ENCODE peak calls at places on chromosomes 2 and 18, in four cellular contexts. One of them, this sample, is unnamed.

GRCh38 chr18:6367208-6367607 is 47.5 kb downstream of the L3MBTL4 start:
- DNase-seq in spleen: no peak
- DNase-seq in stomach: no peak
- DNase-seq in IMR-90: no peak
- DNase-seq in this sample: no peak

GRCh38 chr2:43438342-43438741 is 157.5 kb downstream of the THADA start:
- DNase-seq in spleen: no peak
- DNase-seq in stomach: no peak
- DNase-seq in IMR-90: no peak
- DNase-seq in this sample: no peak

GRCh38 chr2:190678444-190679162 is 29.7 kb downstream of the NAB1 start:
- DNase-seq in spleen: no peak
- DNase-seq in stomach: no peak
- DNase-seq in IMR-90: peak; percentile 35
- DNase-seq in this sample: no peak

GRCh38 chr2:164561991-164562390 is 59.3 kb downstream of the GRB14 start:
- DNase-seq in spleen: no peak
- DNase-seq in stomach: no peak
- DNase-seq in IMR-90: no peak
- DNase-seq in this sample: no peak

GRCh38 chr2:199463708-199464613 is 6.2 kb upstream of the SATB2 start:
- DNase-seq in spleen: peak; percentile 77
- DNase-seq in stomach: no peak
- DNase-seq in IMR-90: no peak
- DNase-seq in this sample: no peak

GRCh38 chr2:48734576-48735303 is 20.8 kb downstream of the LHCGR start:
- DNase-seq in spleen: no peak
- DNase-seq in stomach: no peak
- DNase-seq in IMR-90: no peak
- DNase-seq in this sample: no peak

GRCh38 chr2:152449578-152449977 is 114.6 kb downstream of the FMNL2 start:
- DNase-seq in spleen: no peak
- DNase-seq in stomach: no peak
- DNase-seq in IMR-90: no peak
- DNase-seq in this sample: no peak

GRCh38 chr2:186853871-186854435 is 5.0 kb upstream of the ZSWIM2 start:
- DNase-seq in spleen: no peak
- DNase-seq in stomach: no peak
- DNase-seq in IMR-90: peak; percentile 46
- DNase-seq in this sample: no peak

GRCh38 chr2:136383161-136383560 is 265.2 kb upstream of the CXCR4 start:
- DNase-seq in spleen: no peak
- DNase-seq in stomach: no peak
- DNase-seq in IMR-90: no peak
- DNase-seq in this sample: no peak

GRCh38 chr2:149017116-149017985 is 21.1 kb upstream of the LYPD6B start:
- DNase-seq in spleen: peak; percentile 83
- DNase-seq in stomach: peak; percentile 86
- DNase-seq in IMR-90: peak; percentile 72
- DNase-seq in this sample: no peak

GRCh38 chr2:215379039-215379438 is 56.8 kb downstream of the FN1 start:
- DNase-seq in spleen: no peak
- DNase-seq in stomach: no peak
- DNase-seq in IMR-90: no peak
- DNase-seq in this sample: no peak

GRCh38 chr2:182904844-182905243 is 38.4 kb upstream of the FRZB start:
- DNase-seq in spleen: no peak
- DNase-seq in stomach: no peak
- DNase-seq in IMR-90: no peak
- DNase-seq in this sample: no peak

GRCh38 chr2:74041182-74041581 is 56.5 kb downstream of the TET3 start:
- DNase-seq in spleen: no peak
- DNase-seq in stomach: no peak
- DNase-seq in IMR-90: no peak
- DNase-seq in this sample: no peak

GRCh38 chr18:41967680-41968079 is 12.6 kb downstream of the PIK3C3 start:
- DNase-seq in spleen: no peak
- DNase-seq in stomach: no peak
- DNase-seq in IMR-90: no peak
- DNase-seq in this sample: no peak

GRCh38 chr2:38386831-38387230 is 9.8 kb upstream of the ATL2 start:
- DNase-seq in spleen: no peak
- DNase-seq in stomach: no peak
- DNase-seq in IMR-90: no peak
- DNase-seq in this sample: no peak

GRCh38 chr2:1993711-1994682 is 249.7 kb upstream of the PXDN start:
- DNase-seq in spleen: no peak
- DNase-seq in stomach: no peak
- DNase-seq in IMR-90: no peak
- DNase-seq in this sample: no peak

GRCh38 chr2:75319951-75320350 is 120.6 kb upstream of the TACR1 start:
- DNase-seq in spleen: no peak
- DNase-seq in stomach: no peak
- DNase-seq in IMR-90: no peak
- DNase-seq in this sample: no peak

GRCh38 chr2:172426635-172427255 is 641 bp upstream of the ITGA6 start:
- DNase-seq in spleen: no peak
- DNase-seq in stomach: no peak
- DNase-seq in IMR-90: no peak
- DNase-seq in this sample: no peak

GRCh38 chr2:218000137-218000536 is 2.7 kb downstream of the TNS1 start:
- DNase-seq in spleen: no peak
- DNase-seq in stomach: no peak
- DNase-seq in IMR-90: peak; percentile 91
- DNase-seq in this sample: no peak

GRCh38 chr2:84807063-84807485 is 73.8 kb downstream of the TRABD2A start:
- DNase-seq in spleen: no peak
- DNase-seq in stomach: peak; percentile 60
- DNase-seq in IMR-90: peak; percentile 100
- DNase-seq in this sample: no peak

GRCh38 chr2:231927566-231927890 is 1.3 kb upstream of the NPPC start:
- DNase-seq in spleen: no peak
- DNase-seq in stomach: no peak
- DNase-seq in IMR-90: no peak
- DNase-seq in this sample: peak; percentile 17

GRCh38 chr2:231923951-231924888 is 2.0 kb downstream of the NPPC start:
- DNase-seq in spleen: peak; percentile 74
- DNase-seq in stomach: no peak
- DNase-seq in IMR-90: no peak
- DNase-seq in this sample: no peak

GRCh38 chr2:231926761-231927565 is 767 bp upstream of the NPPC start:
- DNase-seq in spleen: peak; percentile 74
- DNase-seq in stomach: no peak
- DNase-seq in IMR-90: peak; percentile 6
- DNase-seq in this sample: peak; percentile 60

GRCh38 chr2:231925303-231926179 is 655 bp downstream of the NPPC start:
- DNase-seq in spleen: peak; percentile 93
- DNase-seq in stomach: peak; percentile 86
- DNase-seq in IMR-90: peak; percentile 83
- DNase-seq in this sample: peak; percentile 68

GRCh38 chr2:231926180-231926741 is at the start of gene NPPC:
- DNase-seq in spleen: peak; percentile 76
- DNase-seq in stomach: peak; percentile 34
- DNase-seq in IMR-90: peak; percentile 54
- DNase-seq in this sample: peak; percentile 61
- TF ChIP-seq CTCF in spleen: peak; percentile 15
- TF ChIP-seq CTCF in stomach: no peak
- TF ChIP-seq CTCF in IMR-90: peak; percentile 52
- TF ChIP-seq CTCF in this sample: no peak

GRCh38 chr18:55515946-55516710 is 71.9 kb downstream of the TCF4 start:
- DNase-seq in spleen: no peak
- DNase-seq in stomach: no peak
- DNase-seq in IMR-90: peak; percentile 84
- DNase-seq in this sample: no peak
- H3K27ac ChIP-seq in spleen: no peak overlapping the region
- H3K27ac ChIP-seq in stomach: no peak overlapping the region
- H3K27ac ChIP-seq in IMR-90: no peak overlapping the region
- H3K27ac ChIP-seq in this sample: no peak overlapping the region

GRCh38 chr2:216923706-216924105 is 63.8 kb upstream of the TNP1 start:
- DNase-seq in spleen: no peak
- DNase-seq in stomach: no peak
- DNase-seq in IMR-90: no peak
- DNase-seq in this sample: no peak
- H3K4me1 ChIP-seq in spleen: no peaks in the 10 kb centered on the region
- H3K4me1 ChIP-seq in stomach: no peaks in the 10 kb centered on the region
- H3K4me1 ChIP-seq in IMR-90: no peaks in the 10 kb centered on the region
- H3K4me1 ChIP-seq in this sample: no peaks in the 10 kb centered on the region

GRCh38 chr2:26000561-26001211 is 18.4 kb upstream of the KIF3C start:
- DNase-seq in spleen: no peak
- DNase-seq in stomach: peak; percentile 54
- DNase-seq in IMR-90: no peak
- DNase-seq in this sample: no peak
- TF ChIP-seq CTCF in spleen: no peak
- TF ChIP-seq CTCF in stomach: no peak
- TF ChIP-seq CTCF in IMR-90: no peak
- TF ChIP-seq CTCF in this sample: no peak

GRCh38 chr2:234996041-234996440 is 44.2 kb downstream of the SH3BP4 start:
- DNase-seq in spleen: no peak
- DNase-seq in stomach: no peak
- DNase-seq in IMR-90: no peak
- DNase-seq in this sample: no peak

GRCh38 chr2:234993547-234993981 is 41.7 kb downstream of the SH3BP4 start:
- DNase-seq in spleen: no peak
- DNase-seq in stomach: no peak
- DNase-seq in IMR-90: no peak
- DNase-seq in this sample: no peak

GRCh38 chr2:234996467-234997270 is 44.9 kb downstream of the SH3BP4 start:
- DNase-seq in spleen: no peak
- DNase-seq in stomach: no peak
- DNase-seq in IMR-90: peak; percentile 79
- DNase-seq in this sample: no peak

GRCh38 chr2:234994340-234995321 is 42.8 kb downstream of the SH3BP4 start:
- DNase-seq in spleen: no peak
- DNase-seq in stomach: no peak
- DNase-seq in IMR-90: no peak
- DNase-seq in this sample: no peak

GRCh38 chr2:234995332-234996007 is 43.7 kb downstream of the SH3BP4 start:
- DNase-seq in spleen: no peak
- DNase-seq in stomach: no peak
- DNase-seq in IMR-90: no peak
- DNase-seq in this sample: no peak
- H3K27ac ChIP-seq in spleen: no peak overlapping the region
- H3K27ac ChIP-seq in stomach: peak overlapping the region; percentile 82
- H3K27ac ChIP-seq in IMR-90: peak overlapping the region; percentile 84
- H3K27ac ChIP-seq in this sample: peak overlapping the region; percentile 14

DNA sequence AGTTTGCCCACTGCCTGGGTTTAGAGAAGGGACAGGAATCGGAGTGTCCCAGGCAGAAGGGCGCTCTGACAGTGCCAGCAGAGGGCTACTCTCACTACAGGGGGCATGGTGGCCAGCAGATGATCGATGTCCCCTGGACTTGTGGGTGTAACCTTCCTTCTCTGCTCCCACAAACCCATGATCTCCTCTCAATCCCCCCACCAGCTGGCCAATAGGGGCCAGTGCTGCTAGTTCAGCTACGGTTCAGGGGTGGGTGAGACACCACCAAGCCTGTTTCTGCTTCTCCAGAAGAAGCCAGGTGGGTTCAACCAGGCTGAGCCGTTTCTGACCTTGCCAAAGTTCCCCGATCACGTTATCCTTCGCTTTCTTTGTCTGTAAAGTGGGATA is 1.3 kb downstream of the NPPC start:
- DNase-seq in spleen: no peak
- DNase-seq in stomach: no peak
- DNase-seq in IMR-90: no peak
- DNase-seq in this sample: no peak
- H3K4me1 ChIP-seq in spleen: peaks cover 20% of the 10 kb centered on the region
- H3K4me1 ChIP-seq in stomach: peaks cover 24% of the 10 kb centered on the region
- H3K4me1 ChIP-seq in IMR-90: peaks cover 5% of the 10 kb centered on the region
- H3K4me1 ChIP-seq in this sample: no peaks in the 10 kb centered on the region

DNA sequence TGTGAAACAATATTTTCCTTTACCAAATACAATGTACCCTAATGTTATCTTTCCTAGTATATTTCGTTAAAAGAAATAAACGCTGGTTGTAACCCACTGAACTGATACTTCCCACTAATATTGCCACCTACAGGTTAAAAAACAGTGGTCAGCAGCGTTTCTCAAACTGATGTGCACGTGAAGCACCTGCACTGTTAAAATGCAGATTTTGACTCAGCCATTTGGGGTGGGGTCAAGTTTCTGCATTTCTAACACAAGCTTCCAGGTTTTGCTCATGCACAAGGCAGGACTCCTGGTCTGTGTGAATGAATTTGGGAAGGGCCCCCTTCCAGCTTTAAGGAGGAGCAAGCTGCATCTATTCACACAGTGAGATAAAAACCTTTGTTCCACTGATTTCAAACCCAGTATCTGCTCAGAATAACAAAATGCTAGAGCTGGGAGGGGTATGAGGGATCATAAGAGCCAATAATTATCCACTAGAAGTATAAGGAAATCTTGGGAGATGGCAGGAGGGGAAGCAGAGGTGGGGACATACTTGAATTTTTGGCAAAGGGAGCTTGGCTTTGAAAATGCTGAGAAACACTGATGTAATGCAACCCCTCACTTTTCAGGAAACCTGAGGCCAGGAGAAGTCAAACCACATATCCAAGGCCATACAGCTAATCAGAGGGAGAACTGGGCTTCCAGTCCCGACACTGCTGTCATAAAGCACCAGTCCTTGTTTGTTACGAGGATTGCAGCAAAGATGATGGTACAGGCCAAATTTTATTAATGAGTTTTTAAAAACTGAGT is 116.2 kb downstream of the RBMS1 start:
- DNase-seq in spleen: no peak
- DNase-seq in stomach: no peak
- DNase-seq in IMR-90: peak; percentile 50
- DNase-seq in this sample: no peak
- TF ChIP-seq CTCF in spleen: peak; percentile 9
- TF ChIP-seq CTCF in stomach: no peak
- TF ChIP-seq CTCF in IMR-90: no peak
- TF ChIP-seq CTCF in this sample: peak; percentile 49